ENCODE peak calls at places on chromosomes 3 and 15, in four cellular contexts. One of them, this sample, is unnamed.

GRCh38 chr3:43785551-43785950 is 94.8 kb downstream of the ABHD5 start:
- DNase-seq in breast epithelium: no peak
- DNase-seq in heart left ventricle: no peak
- DNase-seq in Peyer's patch: no peak
- DNase-seq in this sample: no peak

GRCh38 chr15:90286678-90287077 is 21.2 kb downstream of the NGRN start:
- DNase-seq in heart left ventricle: no peak
- DNase-seq in Peyer's patch: no peak
- DNase-seq in breast epithelium: no peak
- DNase-seq in this sample: no peak

GRCh38 chr3:121493431-121493830 is 52.4 kb downstream of the POLQ start:
- DNase-seq in Peyer's patch: no peak
- DNase-seq in heart left ventricle: no peak
- DNase-seq in breast epithelium: no peak
- DNase-seq in this sample: no peak

GRCh38 chr3:42456211-42456610 is 45.8 kb upstream of the LYZL4 start:
- DNase-seq in heart left ventricle: no peak
- DNase-seq in breast epithelium: no peak
- DNase-seq in Peyer's patch: no peak
- DNase-seq in this sample: no peak

GRCh38 chr3:11206953-11207352 is 52.7 kb downstream of the HRH1 start:
- DNase-seq in heart left ventricle: no peak
- DNase-seq in Peyer's patch: no peak
- DNase-seq in breast epithelium: no peak
- DNase-seq in this sample: no peak

GRCh38 chr3:72482589-72483249 is 365.5 kb downstream of the SHQ1 start:
- DNase-seq in breast epithelium: peak; percentile 62
- DNase-seq in Peyer's patch: peak; percentile 80
- DNase-seq in heart left ventricle: peak; percentile 82
- DNase-seq in this sample: peak; percentile 47

GRCh38 chr3:44421280-44421679 is 56.2 kb downstream of the ZNF445 start:
- DNase-seq in Peyer's patch: no peak
- DNase-seq in heart left ventricle: no peak
- DNase-seq in breast epithelium: no peak
- DNase-seq in this sample: no peak

GRCh38 chr3:46089237-46090011 is 62.1 kb upstream of the XCR1 start:
- DNase-seq in heart left ventricle: peak; percentile 55
- DNase-seq in breast epithelium: no peak
- DNase-seq in Peyer's patch: peak; percentile 81
- DNase-seq in this sample: peak; percentile 75

GRCh38 chr15:65066001-65066634 is 1.7 kb downstream of the RASL12 start:
- DNase-seq in heart left ventricle: no peak
- DNase-seq in breast epithelium: no peak
- DNase-seq in Peyer's patch: no peak
- DNase-seq in this sample: no peak

GRCh38 chr3:150349314-150350097 is 58.6 kb upstream of the TSC22D2 start:
- DNase-seq in breast epithelium: no peak
- DNase-seq in heart left ventricle: peak; percentile 75
- DNase-seq in Peyer's patch: no peak
- DNase-seq in this sample: no peak

GRCh38 chr15:57256941-57257340 is 119.4 kb upstream of the CGNL1 start:
- DNase-seq in heart left ventricle: no peak
- DNase-seq in breast epithelium: no peak
- DNase-seq in Peyer's patch: no peak
- DNase-seq in this sample: no peak

GRCh38 chr3:82294609-82295008 is 533.2 kb upstream of the GBE1 start:
- DNase-seq in breast epithelium: no peak
- DNase-seq in heart left ventricle: no peak
- DNase-seq in Peyer's patch: no peak
- DNase-seq in this sample: no peak

GRCh38 chr3:112126501-112126900 is 6.5 kb downstream of the GCSAM start:
- DNase-seq in breast epithelium: no peak
- DNase-seq in Peyer's patch: no peak
- DNase-seq in heart left ventricle: no peak
- DNase-seq in this sample: no peak

GRCh38 chr15:100765458-100766224 is 114.0 kb upstream of the ALDH1A3 start:
- DNase-seq in breast epithelium: peak; percentile 45
- DNase-seq in heart left ventricle: no peak
- DNase-seq in Peyer's patch: peak; percentile 41
- DNase-seq in this sample: peak; percentile 13

DNA sequence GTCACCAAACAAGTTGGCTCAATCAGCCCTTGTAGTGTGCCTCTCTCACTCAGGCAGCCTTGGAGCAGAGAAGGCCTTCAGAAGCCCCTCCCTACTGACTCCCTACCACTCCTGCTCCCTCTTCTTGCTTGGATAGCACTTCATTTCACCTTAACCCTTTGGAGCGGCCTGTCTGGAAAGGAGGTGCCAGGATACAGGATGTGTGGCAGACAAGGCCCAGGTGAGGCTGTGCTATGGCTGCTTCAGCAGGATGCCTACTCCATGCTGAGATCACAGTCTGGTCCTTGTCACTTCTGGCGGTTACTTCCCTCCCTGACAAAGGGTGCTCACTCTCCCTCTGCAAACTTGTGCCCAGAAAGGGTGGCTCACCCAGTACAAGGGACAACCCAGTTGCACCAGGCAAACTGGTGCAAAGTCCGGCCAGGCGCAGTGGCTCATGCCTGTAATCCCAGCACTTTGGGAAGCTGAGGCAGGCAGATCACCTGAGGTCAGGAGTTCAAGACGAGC is 1.0 kb downstream of the MON1A start:
- DNase-seq in heart left ventricle: no peak
- DNase-seq in Peyer's patch: peak; percentile 75
- DNase-seq in breast epithelium: no peak
- DNase-seq in this sample: no peak
- H3K4me3 ChIP-seq in heart left ventricle: no peak overlapping the region
- H3K4me3 ChIP-seq in Peyer's patch: peak overlapping the region; percentile 84
- H3K4me3 ChIP-seq in breast epithelium: peak overlapping the region; percentile 72
- H3K4me3 ChIP-seq in this sample: no peak overlapping the region

DNA sequence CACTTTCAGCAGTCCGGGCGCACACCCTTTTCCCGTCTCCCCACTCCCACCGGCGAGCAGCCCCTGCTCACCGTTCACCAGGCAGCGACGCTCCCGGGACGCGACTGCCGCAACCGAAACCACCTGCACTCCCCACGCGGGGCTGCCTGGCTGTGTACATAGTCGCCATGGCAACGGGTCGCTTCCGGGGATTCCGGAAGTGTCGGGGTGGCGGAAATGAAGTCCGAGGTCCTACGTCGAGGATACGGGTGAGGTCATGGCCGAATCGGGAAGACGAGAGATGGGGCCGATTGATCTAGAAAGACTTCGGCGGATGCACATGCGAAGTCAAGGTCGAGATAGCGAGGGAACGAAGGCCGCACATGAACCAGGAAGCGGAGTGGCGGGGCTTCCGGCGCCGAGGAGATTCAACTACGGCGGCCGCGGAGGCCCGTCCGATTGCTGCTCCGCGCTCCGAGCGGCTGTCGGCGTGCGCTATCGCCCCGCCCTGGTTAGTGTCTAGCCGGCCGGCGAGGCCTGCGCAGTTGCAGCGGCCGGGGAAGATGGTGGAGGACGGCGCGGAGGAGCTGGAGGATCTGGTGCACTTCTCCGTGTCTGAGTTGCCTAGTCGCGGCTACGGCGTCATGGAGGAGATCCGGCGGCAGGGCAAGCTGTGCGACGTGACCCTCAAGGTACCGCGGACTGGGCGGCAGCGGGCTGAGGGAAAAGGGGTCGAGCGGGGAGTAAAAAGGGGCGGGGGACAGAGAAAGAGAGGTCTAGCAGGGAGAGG is at the start of the genes KIF9 and KLHL18:
- DNase-seq in Peyer's patch: peak; percentile 98
- DNase-seq in breast epithelium: peak; percentile 92
- DNase-seq in heart left ventricle: peak; percentile 94
- DNase-seq in this sample: peak; percentile 98
- TF ChIP-seq POLR2A in Peyer's patch: peak; percentile 71
- TF ChIP-seq POLR2A in breast epithelium: no peak
- TF ChIP-seq POLR2A in heart left ventricle: peak; percentile 42
- TF ChIP-seq POLR2A in this sample: no peak

GRCh38 chr3:186787642-186788481 is 4.5 kb downstream of the EIF4A2 start:
- DNase-seq in Peyer's patch: no peak
- DNase-seq in breast epithelium: no peak
- DNase-seq in heart left ventricle: no peak
- DNase-seq in this sample: no peak
- H3K4me3 ChIP-seq in Peyer's patch: no peak overlapping the region
- H3K4me3 ChIP-seq in breast epithelium: no peak overlapping the region
- H3K4me3 ChIP-seq in heart left ventricle: no peak overlapping the region
- H3K4me3 ChIP-seq in this sample: no peak overlapping the region

GRCh38 chr3:105869531-105869833 is 670 bp upstream of the CBLB start:
- DNase-seq in heart left ventricle: no peak
- DNase-seq in Peyer's patch: no peak
- DNase-seq in breast epithelium: no peak
- DNase-seq in this sample: no peak
- TF ChIP-seq POLR2A in heart left ventricle: no peak
- TF ChIP-seq POLR2A in Peyer's patch: no peak
- TF ChIP-seq POLR2A in breast epithelium: no peak
- TF ChIP-seq POLR2A in this sample: no peak

GRCh38 chr3:170154569-170155143 is 26.9 kb downstream of the PHC3 start:
- DNase-seq in breast epithelium: no peak
- DNase-seq in Peyer's patch: no peak
- DNase-seq in heart left ventricle: no peak
- DNase-seq in this sample: no peak
- H3K4me3 ChIP-seq in breast epithelium: no peak overlapping the region
- H3K4me3 ChIP-seq in Peyer's patch: no peak overlapping the region
- H3K4me3 ChIP-seq in heart left ventricle: no peak overlapping the region
- H3K4me3 ChIP-seq in this sample: no peak overlapping the region

GRCh38 chr15:52290329-52290728 is 5.3 kb downstream of the MYO5C start:
- DNase-seq in breast epithelium: no peak
- DNase-seq in heart left ventricle: no peak
- DNase-seq in Peyer's patch: no peak
- DNase-seq in this sample: no peak

GRCh38 chr15:52289629-52290081 is 5.9 kb downstream of the MYO5C start:
- DNase-seq in breast epithelium: no peak
- DNase-seq in Peyer's patch: no peak
- DNase-seq in heart left ventricle: no peak
- DNase-seq in this sample: peak; percentile 33

GRCh38 chr15:52290800-52291199 is 4.8 kb downstream of the MYO5C start:
- DNase-seq in breast epithelium: no peak
- DNase-seq in Peyer's patch: no peak
- DNase-seq in heart left ventricle: no peak
- DNase-seq in this sample: no peak

GRCh38 chr15:52288051-52288942 is 7.3 kb downstream of the MYO5C start:
- DNase-seq in Peyer's patch: peak; percentile 71
- DNase-seq in breast epithelium: peak; percentile 81
- DNase-seq in heart left ventricle: no peak
- DNase-seq in this sample: no peak

DNA sequence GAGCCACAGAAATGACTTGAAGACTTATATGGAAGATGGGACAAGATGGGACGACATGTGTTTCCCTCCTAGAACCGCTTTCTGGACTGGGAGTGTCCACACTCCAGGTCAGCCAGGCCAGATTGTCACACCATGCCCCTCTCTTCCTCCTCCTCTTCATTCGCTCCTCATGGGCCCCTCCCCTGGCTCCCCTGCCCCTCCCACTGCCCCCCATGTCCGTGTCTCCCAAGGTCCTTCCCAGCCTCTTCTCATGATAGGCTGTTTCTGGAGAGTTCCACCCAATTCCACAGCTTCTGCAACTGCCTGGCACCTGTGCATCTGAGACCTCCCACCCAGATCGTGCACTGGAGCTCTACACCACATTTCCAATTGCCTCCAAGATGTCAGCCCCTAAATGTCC is 6.6 kb downstream of the MYO5C start:
- DNase-seq in Peyer's patch: no peak
- DNase-seq in heart left ventricle: no peak
- DNase-seq in breast epithelium: no peak
- DNase-seq in this sample: no peak
- TF ChIP-seq POLR2A in Peyer's patch: no peak
- TF ChIP-seq POLR2A in heart left ventricle: no peak
- TF ChIP-seq POLR2A in breast epithelium: no peak
- TF ChIP-seq POLR2A in this sample: no peak